ENCODE peak calls at places on chromosomes 3 and 15, in eight cellular contexts. X is GM23338, V is neural progenitor cell, S is PC-3, H is fibroblast of lung, N is HepG2, T is MM.1S, L is H1. Q is an unnamed sample.

GRCh38 chr3:188164248-188164687 is 10.3 kb downstream of the LPP start:
- DNase-seq in T (no peak), S (peak; percentile 91), H (no peak), X (no peak), V (no peak), L (no peak), N (peak; percentile 40), Q (no peak)

GRCh38 chr3:16370872-16371740 is 106.1 kb downstream of the OXNAD1 start:
- DNase-seq in T (no peak), N (no peak), H (peak; percentile 84), L (no peak), S (no peak), V (no peak), X (peak; percentile 31), Q (no peak)

GRCh38 chr3:37124431-37124830 is 50.0 kb downstream of the LRRFIP2 start:
- DNase-seq in H (no peak), T (no peak), X (no peak), L (no peak), N (no peak), V (no peak), S (no peak), Q (no peak)

GRCh38 chr3:67524046-67524445 is 130.4 kb downstream of the SUCLG2 start:
- DNase-seq in H (peak; percentile 70), L (no peak), N (no peak), S (no peak), V (no peak), T (no peak), X (no peak), Q (no peak)

GRCh38 chr15:23049984-23050628 is 10.7 kb upstream of the TUBGCP5 start:
- DNase-seq in X (no peak), S (no peak), H (no peak), T (no peak), N (no peak), L (no peak), V (no peak), Q (no peak)

GRCh38 chr3:15861163-15861562 is 63.4 kb upstream of the ANKRD28 start:
- DNase-seq in L (no peak), S (no peak), H (no peak), X (no peak), V (no peak), T (no peak), N (no peak), Q (no peak)

GRCh38 chr3:194688207-194688711 is 2.6 kb downstream of the FAM43A start:
- DNase-seq in H (peak; percentile 39), V (peak; percentile 49), N (peak; percentile 38), X (peak; percentile 75), T (peak; percentile 71), S (peak; percentile 33), L (no peak), Q (peak; percentile 34)

GRCh38 chr15:75455982-75456531 is 4.6 kb upstream of the SIN3A start:
- DNase-seq in T (peak; percentile 43), H (peak; percentile 74), S (peak; percentile 51), V (peak; percentile 50), L (no peak), X (peak; percentile 71), N (peak; percentile 40), Q (no peak)

GRCh38 chr3:71309342-71309741 is 274.2 kb downstream of the FOXP1 start:
- DNase-seq in N (no peak), T (no peak), L (no peak), V (no peak), X (no peak), S (no peak), H (no peak), Q (no peak)

GRCh38 chr3:72058493-72059081 is 273.6 kb upstream of the PROK2 start:
- DNase-seq in H (no peak), T (no peak), N (no peak), S (no peak), X (no peak), V (no peak), L (no peak), Q (no peak)

DNA sequence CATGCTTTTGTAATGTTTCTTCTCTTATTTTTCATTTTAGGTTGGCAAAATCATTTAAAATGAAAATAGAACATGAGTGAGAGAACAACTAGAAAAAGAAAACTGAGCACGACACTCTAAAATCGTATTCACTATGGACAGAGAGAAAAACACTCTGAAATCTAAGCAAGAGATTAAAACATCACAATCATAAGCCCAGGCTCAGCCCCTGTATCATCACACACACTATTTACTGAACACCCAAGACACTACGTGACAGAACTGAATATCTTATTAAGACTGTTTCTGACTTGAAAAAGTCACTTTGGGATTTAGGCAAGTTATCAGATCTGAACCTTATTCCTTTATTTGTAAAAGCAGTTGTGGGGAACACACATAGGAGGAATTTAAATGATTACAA is 82.6 kb upstream of the PLXND1 start:
- DNase-seq in T (no peak), L (no peak), V (no peak), H (no peak), S (no peak), N (no peak), X (no peak), Q (no peak)
- H3K27ac ChIP-seq in T (no peak overlapping the region), L (no peak overlapping the region), V (peak overlapping the region; percentile 92), H (no peak overlapping the region), S (no peak overlapping the region), N (peak overlapping the region; percentile 79), X (peak overlapping the region; percentile 30), Q (peak overlapping the region; percentile 10)

GRCh38 chr15:70093481-70094309 is 4.0 kb downstream of the TLE3 start:
- DNase-seq in X (peak; percentile 79), H (peak; percentile 44), N (no peak), L (no peak), S (peak; percentile 89), T (no peak), V (no peak), Q (no peak)
- H3K4me3 ChIP-seq in X (peak overlapping the region; percentile 85), H (peak overlapping the region; percentile 83), N (no peak overlapping the region), L (peak overlapping the region; percentile 40), S (peak overlapping the region; percentile 98), T (peak overlapping the region; percentile 80), V (peak overlapping the region; percentile 97), Q (peak overlapping the region; percentile 26)

GRCh38 chr3:128491900-128492352 is 1.1 kb downstream of the GATA2 start:
- DNase-seq in S (no peak), L (no peak), V (no peak), X (no peak), N (no peak), T (no peak), H (peak; percentile 16), Q (peak; percentile 16)
- TF ChIP-seq EZH2 in S (no peak), L (peak; percentile 96), V (no peak), X (peak; percentile 99), N (no peak), T (no peak), H (peak; percentile 82), Q (no peak)

GRCh38 chr15:39419651-39420050 is 161.2 kb upstream of the THBS1 start:
- DNase-seq in T (no peak), X (no peak), H (peak; percentile 50), L (no peak), N (peak; percentile 50), S (no peak), V (no peak), Q (no peak)
- H3K27ac ChIP-seq in T (no peak overlapping the region), X (no peak overlapping the region), H (no peak overlapping the region), L (no peak overlapping the region), N (no peak overlapping the region), S (no peak overlapping the region), V (no peak overlapping the region), Q (no peak overlapping the region)

GRCh38 chr3:85476891-85477495 is 518.2 kb downstream of the CADM2 start:
- DNase-seq in V (no peak), N (no peak), L (no peak), T (no peak), X (no peak), S (no peak), H (peak; percentile 20), Q (no peak)

GRCh38 chr3:85483986-85484385 is 525.2 kb downstream of the CADM2 start:
- DNase-seq in S (no peak), T (no peak), X (no peak), N (no peak), V (no peak), L (no peak), H (no peak), Q (no peak)

GRCh38 chr3:85487375-85487774 is 528.6 kb downstream of the CADM2 start:
- DNase-seq in S (no peak), H (no peak), X (no peak), T (no peak), L (no peak), V (no peak), N (no peak), Q (no peak)

GRCh38 chr3:85482193-85482450 is 523.3 kb downstream of the CADM2 start:
- DNase-seq in H (no peak), S (no peak), L (no peak), X (no peak), N (no peak), V (no peak), T (no peak), Q (no peak)

GRCh38 chr3:85481411-85482192 is 522.8 kb downstream of the CADM2 start:
- DNase-seq in V (no peak), N (no peak), X (no peak), L (no peak), S (no peak), T (no peak), H (no peak), Q (no peak)
- H3K4me3 ChIP-seq in V (no peak overlapping the region), N (no peak overlapping the region), X (no peak overlapping the region), L (no peak overlapping the region), S (no peak overlapping the region), T (peak overlapping the region; percentile 29), H (no peak overlapping the region), Q (no peak overlapping the region)